ENCODE peak calls at places on chromosome 17, in four cellular contexts. P is right lobe of liver; H is NCI-H1092 treated with DMSO at 0.1 percent for 48 hours; T is activated effector memory CD4-positive, alpha-beta T cell treated with anti-CD3 and anti-CD28 coated beads, Interleukin-2, amount 50 U/mL, for 16 hours. N is an unnamed sample.

GRCh38 chr17:81309140-81309858 is 14.2 kb upstream of the SLC38A10 start:
- DNase-seq in T (no peak), H (no peak), P (peak), N (no peak)

GRCh38 chr17:40936976-40937375 is 470 bp downstream of the KRT23 start:
- DNase-seq in H (no peak), P (no peak), T (no peak), N (no peak)

GRCh38 chr17:16980813-16981731 is 9.2 kb upstream of the TNFRSF13B start:
- DNase-seq in H (no peak), P (no peak), T (no peak), N (no peak)

GRCh38 chr17:65064452-65065019 is 8.0 kb upstream of the GNA13 start:
- DNase-seq in P (no peak), T (no peak), H (no peak), N (no peak)

GRCh38 chr17:50514936-50515702 is 6.9 kb downstream of the MYCBPAP start:
- DNase-seq in H (no peak), T (no peak), P (peak), N (no peak)

GRCh38 chr17:22305356-22306071 is 613.2 kb downstream of the KCNJ18 start:
- DNase-seq in T (no peak), P (no peak), H (no peak), N (no peak)

GRCh38 chr17:71337903-71338302 is 782.9 kb upstream of the SOX9 start:
- DNase-seq in P (no peak), H (no peak), T (no peak), N (no peak)

GRCh38 chr17:73506470-73507435 is 137.5 kb downstream of the SDK2 start:
- DNase-seq in T (no peak), H (no peak), P (no peak), N (no peak)

GRCh38 chr17:62178579-62178978 is 113.5 kb upstream of the MED13 start:
- DNase-seq in P (no peak), T (no peak), H (no peak), N (no peak)

GRCh38 chr17:61309857-61310256 is 89.8 kb upstream of the TBX2 start:
- DNase-seq in T (no peak), H (no peak), P (no peak), N (no peak)

GRCh38 chr17:42050360-42051012 is at the start of gene C17orf113:
- DNase-seq in H (peak), T (peak), P (peak), N (peak)

GRCh38 chr17:35088647-35088910 is 25.1 kb upstream of the RFFL start:
- DNase-seq in H (peak), T (no peak), P (no peak), N (no peak)

GRCh38 chr17:41917957-41918391 is 777 bp downstream of the ACLY start:
- DNase-seq in T (peak), P (peak), H (peak), N (peak)

GRCh38 chr17:43994272-43995149 is 9.9 kb upstream of the NAGS start:
- DNase-seq in T (peak), P (peak), H (peak), N (peak)

GRCh38 chr17:70161519-70161918 is 7.8 kb upstream of the KCNJ2 start:
- DNase-seq in H (no peak), P (no peak), T (no peak), N (no peak)

GRCh38 chr17:73503560-73503959 is 140.7 kb downstream of the SDK2 start:
- DNase-seq in H (no peak), T (no peak), P (no peak), N (no peak)

GRCh38 chr17:66415366-66416206 is 113.2 kb downstream of the PRKCA start:
- DNase-seq in H (no peak), P (no peak), T (no peak), N (no peak)

GRCh38 chr17:17855334-17855725 is 18.5 kb upstream of the SREBF1 start:
- DNase-seq in P (no peak), H (no peak), T (no peak), N (no peak)

GRCh38 chr17:49469831-49470568 is 25.1 kb upstream of the NGFR start:
- DNase-seq in P (no peak), T (no peak), H (no peak), N (no peak)

GRCh38 chr17:57832711-57833596 is 16.9 kb downstream of the MRPS23 start:
- DNase-seq in H (peak), T (peak), P (no peak), N (peak)

GRCh38 chr17:29124135-29124930 is 55.9 kb downstream of the MYO18A start:
- DNase-seq in P (peak), H (peak), T (peak), N (no peak)

GRCh38 chr17:1532836-1533602 is 16.6 kb upstream of the INPP5K start:
- DNase-seq in H (no peak), T (peak), P (no peak), N (peak)

GRCh38 chr17:28473542-28473941 is at the start of gene SLC13A2:
- DNase-seq in P (no peak), H (no peak), T (peak), N (no peak)

GRCh38 chr17:34397265-34397664 is 34.2 kb upstream of the CCL1 start:
- DNase-seq in T (no peak), H (no peak), P (no peak), N (no peak)

GRCh38 chr17:1945621-1946020 is 79.5 kb downstream of the RTN4RL1 start:
- DNase-seq in H (no peak), P (no peak), T (no peak), N (no peak)

GRCh38 chr17:4365628-4366311 is 705 bp downstream of the UBE2G1 start:
- DNase-seq in T (no peak), P (peak), H (peak), N (peak)

GRCh38 chr17:7886227-7887037 is 2.2 kb upstream of the CHD3 start:
- DNase-seq in T (peak), P (no peak), H (peak), N (peak)

GRCh38 chr17:31321481-31321880 is at the start of gene EVI2A:
- DNase-seq in H (no peak), P (no peak), T (peak), N (peak)

GRCh38 chr17:2710804-2711607 is 558 bp downstream of the CLUH start:
- DNase-seq in H (no peak), P (peak), T (peak), N (no peak)

GRCh38 chr17:36643086-36643685 is 41.8 kb downstream of the MRM1 start:
- DNase-seq in T (no peak), H (peak), P (no peak), N (no peak)

GRCh38 chr17:57674894-57675293 is 70.2 kb downstream of the CCDC182 start:
- DNase-seq in T (no peak), H (no peak), P (no peak), N (no peak)

N was measured in effector CD8-positive, alpha-beta T cell.